ENCODE peak calls at places on chromosome 21, in six cellular contexts. One of them, this sample, is unnamed.

GRCh38 chr21:44012474-44013379 is 618 bp downstream of the TRAPPC10 start:
- ATAC-seq in A549: peak
- ATAC-seq in upper lobe of left lung: peak
- ATAC-seq in HepG2: peak
- ATAC-seq in K562: peak
- ATAC-seq in GM12878: peak
- ATAC-seq in this sample: peak

GRCh38 chr21:44618504-44618903 is 6.6 kb downstream of the KRTAP10-8 start:
- ATAC-seq in A549: no peak
- ATAC-seq in HepG2: peak
- ATAC-seq in GM12878: no peak
- ATAC-seq in upper lobe of left lung: no peak
- ATAC-seq in K562: peak
- ATAC-seq in this sample: peak

GRCh38 chr21:31622397-31622796 is 37.1 kb upstream of the SOD1 start:
- ATAC-seq in upper lobe of left lung: no peak
- ATAC-seq in GM12878: no peak
- ATAC-seq in HepG2: no peak
- ATAC-seq in K562: no peak
- ATAC-seq in A549: no peak
- ATAC-seq in this sample: no peak

GRCh38 chr21:37916795-37917142 is 512 bp upstream of the KCNJ6 start:
- ATAC-seq in upper lobe of left lung: no peak
- ATAC-seq in HepG2: peak
- ATAC-seq in GM12878: no peak
- ATAC-seq in K562: peak
- ATAC-seq in A549: peak
- ATAC-seq in this sample: no peak

GRCh38 chr21:33936221-33937038 is 20.8 kb upstream of the ATP5PO start:
- ATAC-seq in A549: no peak
- ATAC-seq in HepG2: no peak
- ATAC-seq in upper lobe of left lung: peak
- ATAC-seq in GM12878: no peak
- ATAC-seq in K562: no peak
- ATAC-seq in this sample: peak

GRCh38 chr21:16891821-16892220 is 621.0 kb upstream of the CXADR start:
- ATAC-seq in upper lobe of left lung: no peak
- ATAC-seq in A549: no peak
- ATAC-seq in HepG2: no peak
- ATAC-seq in GM12878: no peak
- ATAC-seq in K562: no peak
- ATAC-seq in this sample: no peak

GRCh38 chr21:35222541-35222941 is 173.4 kb upstream of the RUNX1 start:
- ATAC-seq in upper lobe of left lung: no peak
- ATAC-seq in GM12878: peak
- ATAC-seq in A549: no peak
- ATAC-seq in HepG2: no peak
- ATAC-seq in K562: no peak
- ATAC-seq in this sample: no peak

GRCh38 chr21:44931137-44931500 is 8.7 kb upstream of the SLX9 start:
- ATAC-seq in K562: no peak
- ATAC-seq in GM12878: peak
- ATAC-seq in upper lobe of left lung: no peak
- ATAC-seq in HepG2: no peak
- ATAC-seq in A549: no peak
- ATAC-seq in this sample: no peak

GRCh38 chr21:35351434-35351833 is 302.3 kb upstream of the RUNX1 start:
- ATAC-seq in GM12878: no peak
- ATAC-seq in upper lobe of left lung: no peak
- ATAC-seq in K562: no peak
- ATAC-seq in A549: no peak
- ATAC-seq in HepG2: no peak
- ATAC-seq in this sample: no peak

GRCh38 chr21:44977616-44978340 is 37.9 kb downstream of the SLX9 start:
- ATAC-seq in K562: no peak
- ATAC-seq in GM12878: no peak
- ATAC-seq in upper lobe of left lung: no peak
- ATAC-seq in HepG2: no peak
- ATAC-seq in A549: no peak
- ATAC-seq in this sample: no peak

GRCh38 chr21:34128674-34129038 is 55.3 kb downstream of the MRPS6 start:
- ATAC-seq in A549: no peak
- ATAC-seq in K562: peak
- ATAC-seq in HepG2: no peak
- ATAC-seq in GM12878: no peak
- ATAC-seq in upper lobe of left lung: no peak
- ATAC-seq in this sample: no peak

GRCh38 chr21:34761758-34762330 is 93.0 kb downstream of the CLIC6 start:
- ATAC-seq in K562: no peak
- ATAC-seq in HepG2: no peak
- ATAC-seq in upper lobe of left lung: no peak
- ATAC-seq in GM12878: no peak
- ATAC-seq in A549: no peak
- ATAC-seq in this sample: no peak

GRCh38 chr21:25462517-25462971 is 144.7 kb downstream of the MRPL39 start:
- ATAC-seq in GM12878: peak
- ATAC-seq in upper lobe of left lung: no peak
- ATAC-seq in K562: no peak
- ATAC-seq in A549: no peak
- ATAC-seq in HepG2: no peak
- ATAC-seq in this sample: no peak

GRCh38 chr21:33300701-33301631 is 23.8 kb upstream of the IFNAR1 start:
- ATAC-seq in GM12878: no peak
- ATAC-seq in A549: no peak
- ATAC-seq in HepG2: no peak
- ATAC-seq in upper lobe of left lung: no peak
- ATAC-seq in K562: peak
- ATAC-seq in this sample: peak

GRCh38 chr21:34999397-34999941 is 49.6 kb downstream of the RUNX1 start:
- ATAC-seq in A549: no peak
- ATAC-seq in K562: no peak
- ATAC-seq in HepG2: no peak
- ATAC-seq in upper lobe of left lung: no peak
- ATAC-seq in GM12878: no peak
- ATAC-seq in this sample: no peak

GRCh38 chr21:27448960-27449359 is 482.1 kb upstream of the ADAMTS5 start:
- ATAC-seq in upper lobe of left lung: no peak
- ATAC-seq in HepG2: no peak
- ATAC-seq in A549: no peak
- ATAC-seq in GM12878: no peak
- ATAC-seq in K562: no peak
- ATAC-seq in this sample: peak

GRCh38 chr21:35164971-35165483 is 115.9 kb upstream of the RUNX1 start:
- ATAC-seq in HepG2: no peak
- ATAC-seq in GM12878: no peak
- ATAC-seq in K562: no peak
- ATAC-seq in A549: no peak
- ATAC-seq in upper lobe of left lung: no peak
- ATAC-seq in this sample: no peak

GRCh38 chr21:44838038-44838895 is 20.4 kb upstream of the SUMO3 start:
- ATAC-seq in A549: peak
- ATAC-seq in upper lobe of left lung: peak
- ATAC-seq in GM12878: no peak
- ATAC-seq in HepG2: peak
- ATAC-seq in K562: peak
- ATAC-seq in this sample: no peak

GRCh38 chr21:26389971-26390641 is 183.0 kb downstream of the CYYR1 start:
- ATAC-seq in upper lobe of left lung: no peak
- ATAC-seq in GM12878: no peak
- ATAC-seq in K562: no peak
- ATAC-seq in HepG2: no peak
- ATAC-seq in A549: peak
- ATAC-seq in this sample: no peak

GRCh38 chr21:32604484-32604883 is 7.7 kb downstream of the CFAP298 start:
- ATAC-seq in A549: no peak
- ATAC-seq in upper lobe of left lung: no peak
- ATAC-seq in GM12878: no peak
- ATAC-seq in K562: no peak
- ATAC-seq in HepG2: no peak
- ATAC-seq in this sample: no peak

GRCh38 chr21:34553199-34553952 is 41.4 kb upstream of the KCNE1 start:
- ATAC-seq in HepG2: no peak
- ATAC-seq in GM12878: no peak
- ATAC-seq in A549: no peak
- ATAC-seq in upper lobe of left lung: no peak
- ATAC-seq in K562: no peak
- ATAC-seq in this sample: no peak

GRCh38 chr21:38990424-38990794 is 184.7 kb downstream of the ETS2 start:
- ATAC-seq in HepG2: peak
- ATAC-seq in GM12878: no peak
- ATAC-seq in upper lobe of left lung: no peak
- ATAC-seq in A549: no peak
- ATAC-seq in K562: no peak
- ATAC-seq in this sample: no peak

GRCh38 chr21:31343680-31344480 is at the start of gene TIAM1:
- ATAC-seq in A549: no peak
- ATAC-seq in upper lobe of left lung: peak
- ATAC-seq in K562: no peak
- ATAC-seq in HepG2: no peak
- ATAC-seq in GM12878: peak
- ATAC-seq in this sample: peak

GRCh38 chr21:17889171-17889570 is 70.0 kb upstream of the C21orf91 start:
- ATAC-seq in A549: no peak
- ATAC-seq in upper lobe of left lung: no peak
- ATAC-seq in GM12878: no peak
- ATAC-seq in HepG2: no peak
- ATAC-seq in K562: no peak
- ATAC-seq in this sample: no peak

GRCh38 chr21:38619865-38620513 is 121.7 kb upstream of the ERG start:
- ATAC-seq in HepG2: no peak
- ATAC-seq in upper lobe of left lung: no peak
- ATAC-seq in K562: no peak
- ATAC-seq in GM12878: no peak
- ATAC-seq in A549: no peak
- ATAC-seq in this sample: peak

GRCh38 chr21:31370893-31371652 is 27.0 kb upstream of the TIAM1 start:
- ATAC-seq in GM12878: no peak
- ATAC-seq in HepG2: no peak
- ATAC-seq in K562: no peak
- ATAC-seq in upper lobe of left lung: no peak
- ATAC-seq in A549: no peak
- ATAC-seq in this sample: peak

GRCh38 chr21:26165331-26165730 is 5.2 kb downstream of the APP start:
- ATAC-seq in A549: no peak
- ATAC-seq in K562: no peak
- ATAC-seq in upper lobe of left lung: no peak
- ATAC-seq in HepG2: no peak
- ATAC-seq in GM12878: no peak
- ATAC-seq in this sample: no peak

DNA sequence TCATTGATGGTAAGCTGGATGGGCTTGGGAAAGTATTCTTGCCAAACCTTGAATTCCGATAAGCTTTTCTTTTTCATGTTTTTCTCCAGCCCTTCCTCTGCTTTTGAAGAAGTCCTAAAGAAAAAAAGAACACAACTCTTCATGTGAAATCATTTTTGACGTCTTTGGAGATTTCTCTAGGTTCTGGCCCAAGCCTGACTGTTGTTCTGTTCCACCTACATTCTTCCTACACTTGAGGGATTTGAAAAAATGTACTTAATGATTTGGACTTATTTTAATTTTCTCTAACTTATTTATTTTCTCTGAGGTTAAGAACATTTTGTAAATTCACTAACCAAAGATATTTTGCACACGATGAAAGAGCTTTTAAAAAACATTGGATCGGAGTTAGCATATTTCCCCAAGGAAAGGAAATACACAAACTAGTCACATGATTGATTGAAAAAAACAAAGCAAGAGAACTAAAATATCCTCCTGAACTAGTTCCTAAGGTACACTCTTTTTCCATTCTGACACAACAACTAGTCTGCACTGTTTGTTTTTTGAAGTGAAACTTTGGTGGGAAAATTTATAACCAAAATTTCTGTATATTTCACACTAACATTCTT is 82.3 kb downstream of the LTN1 start:
- ATAC-seq in K562: no peak
- ATAC-seq in upper lobe of left lung: no peak
- ATAC-seq in A549: no peak
- ATAC-seq in HepG2: no peak
- ATAC-seq in GM12878: no peak
- ATAC-seq in this sample: peak
- TF ChIP-seq EP300 in K562: no peak
- TF ChIP-seq EP300 in upper lobe of left lung: no peak
- TF ChIP-seq EP300 in A549: no peak
- TF ChIP-seq EP300 in HepG2: no peak
- TF ChIP-seq EP300 in GM12878: no peak
- TF ChIP-seq EP300 in this sample: no peak

DNA sequence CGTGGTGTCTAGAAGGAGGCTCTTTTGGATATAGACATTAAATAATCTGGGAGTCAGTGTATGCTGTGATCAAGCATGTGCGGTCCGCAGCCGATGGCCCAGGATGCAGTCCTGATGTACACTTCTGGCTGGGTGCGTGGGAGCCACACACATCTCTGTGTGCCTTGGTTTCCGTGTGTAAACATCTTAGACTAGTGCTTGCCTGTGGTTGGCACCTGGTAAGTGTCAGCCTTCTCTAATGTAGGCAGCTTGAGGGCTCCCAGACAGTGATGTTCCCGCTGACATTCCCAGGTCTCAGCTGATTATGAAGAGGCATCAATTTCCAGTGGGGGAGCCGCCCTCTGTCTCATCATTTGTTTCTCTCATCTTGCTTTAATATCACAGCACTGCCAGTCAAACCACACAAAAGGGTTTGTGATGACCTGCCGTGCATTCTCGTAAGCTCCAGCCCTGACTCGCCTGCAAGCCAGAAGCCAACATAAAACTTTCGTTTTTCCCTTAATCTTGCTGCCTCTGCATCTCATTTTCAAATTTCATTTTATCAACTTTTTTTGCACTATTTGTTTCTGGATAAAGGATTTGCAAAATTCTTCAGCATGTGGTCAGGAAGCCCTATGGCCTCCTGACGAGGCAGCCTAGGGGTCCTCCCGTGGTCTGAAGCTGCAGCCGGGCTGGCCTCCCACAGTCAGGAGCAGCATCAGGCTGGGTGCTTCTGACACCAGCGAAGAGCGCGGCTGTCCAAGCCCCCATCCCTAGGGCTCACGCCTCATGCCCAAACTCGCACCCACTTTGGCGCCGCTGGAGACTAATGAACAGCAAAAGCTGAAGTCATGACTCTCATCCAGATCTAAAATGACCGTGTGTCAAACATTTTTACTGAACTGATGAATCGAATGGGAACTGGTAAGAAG is 28.1 kb downstream of the PDE9A start:
- ATAC-seq in GM12878: no peak
- ATAC-seq in A549: no peak
- ATAC-seq in K562: no peak
- ATAC-seq in upper lobe of left lung: no peak
- ATAC-seq in HepG2: no peak
- ATAC-seq in this sample: no peak
- TF ChIP-seq EP300 in GM12878: no peak
- TF ChIP-seq EP300 in A549: no peak
- TF ChIP-seq EP300 in K562: no peak
- TF ChIP-seq EP300 in upper lobe of left lung: no peak
- TF ChIP-seq EP300 in HepG2: no peak
- TF ChIP-seq EP300 in this sample: no peak

GRCh38 chr21:40926238-40926637 is 79.3 kb upstream of the DSCAM start:
- ATAC-seq in upper lobe of left lung: no peak
- ATAC-seq in A549: no peak
- ATAC-seq in HepG2: no peak
- ATAC-seq in GM12878: no peak
- ATAC-seq in K562: no peak
- ATAC-seq in this sample: no peak
- TF ChIP-seq EP300 in upper lobe of left lung: no peak
- TF ChIP-seq EP300 in A549: no peak
- TF ChIP-seq EP300 in HepG2: no peak
- TF ChIP-seq EP300 in GM12878: no peak
- TF ChIP-seq EP300 in K562: no peak
- TF ChIP-seq EP300 in this sample: no peak

GRCh38 chr21:24310780-24311179 is 1296.5 kb downstream of the MRPL39 start:
- ATAC-seq in K562: no peak
- ATAC-seq in A549: no peak
- ATAC-seq in upper lobe of left lung: no peak
- ATAC-seq in GM12878: no peak
- ATAC-seq in HepG2: no peak
- ATAC-seq in this sample: no peak
- TF ChIP-seq EP300 in K562: no peak
- TF ChIP-seq EP300 in A549: no peak
- TF ChIP-seq EP300 in upper lobe of left lung: no peak
- TF ChIP-seq EP300 in GM12878: no peak
- TF ChIP-seq EP300 in HepG2: no peak
- TF ChIP-seq EP300 in this sample: no peak